ENCODE peak calls at places on chromosomes 3 and 15, in seven cellular contexts. One of them, this sample, is unnamed.

GRCh38 chr3:127628788-127629456 is at the start of gene PODXL2:
- DNase-seq in CD8-positive, alpha-beta T cell: peak; percentile 27
- DNase-seq in AG04449: no peak
- DNase-seq in stimulated activated CD4-positive, alpha-beta T cell treated with anti-CD3 and anti-CD28 coated beads, Interleukin-4, amount 100 ng/mL, for 1 hour: peak; percentile 51
- DNase-seq in activated naive CD4-positive, alpha-beta T cell treated with anti-CD3 and anti-CD28 coated beads, Interleukin-2, amount 10 ng/mL, durations not matched to agents 7 days and 5 days: peak; percentile 51
- DNase-seq in Daoy: peak; percentile 80
- DNase-seq in psoas muscle: peak; percentile 63
- DNase-seq in this sample: peak; percentile 32

GRCh38 chr15:98671060-98672008 is 23.0 kb downstream of the IGF1R start:
- DNase-seq in CD8-positive, alpha-beta T cell: no peak
- DNase-seq in Daoy: no peak
- DNase-seq in AG04449: no peak
- DNase-seq in activated naive CD4-positive, alpha-beta T cell treated with anti-CD3 and anti-CD28 coated beads, Interleukin-2, amount 10 ng/mL, durations not matched to agents 7 days and 5 days: no peak
- DNase-seq in stimulated activated CD4-positive, alpha-beta T cell treated with anti-CD3 and anti-CD28 coated beads, Interleukin-4, amount 100 ng/mL, for 1 hour: no peak
- DNase-seq in psoas muscle: no peak
- DNase-seq in this sample: no peak

GRCh38 chr3:184639351-184639750 is 72.5 kb downstream of the MAGEF1 start:
- DNase-seq in Daoy: no peak
- DNase-seq in CD8-positive, alpha-beta T cell: no peak
- DNase-seq in stimulated activated CD4-positive, alpha-beta T cell treated with anti-CD3 and anti-CD28 coated beads, Interleukin-4, amount 100 ng/mL, for 1 hour: no peak
- DNase-seq in AG04449: no peak
- DNase-seq in psoas muscle: no peak
- DNase-seq in activated naive CD4-positive, alpha-beta T cell treated with anti-CD3 and anti-CD28 coated beads, Interleukin-2, amount 10 ng/mL, durations not matched to agents 7 days and 5 days: no peak
- DNase-seq in this sample: no peak

GRCh38 chr3:114856867-114857266 is 290.2 kb downstream of the ZBTB20 start:
- DNase-seq in Daoy: no peak
- DNase-seq in activated naive CD4-positive, alpha-beta T cell treated with anti-CD3 and anti-CD28 coated beads, Interleukin-2, amount 10 ng/mL, durations not matched to agents 7 days and 5 days: no peak
- DNase-seq in CD8-positive, alpha-beta T cell: no peak
- DNase-seq in psoas muscle: no peak
- DNase-seq in stimulated activated CD4-positive, alpha-beta T cell treated with anti-CD3 and anti-CD28 coated beads, Interleukin-4, amount 100 ng/mL, for 1 hour: no peak
- DNase-seq in AG04449: no peak
- DNase-seq in this sample: no peak

GRCh38 chr3:46936733-46937250 is 39.8 kb downstream of the CCDC12 start:
- DNase-seq in activated naive CD4-positive, alpha-beta T cell treated with anti-CD3 and anti-CD28 coated beads, Interleukin-2, amount 10 ng/mL, durations not matched to agents 7 days and 5 days: no peak
- DNase-seq in psoas muscle: no peak
- DNase-seq in AG04449: no peak
- DNase-seq in Daoy: no peak
- DNase-seq in CD8-positive, alpha-beta T cell: no peak
- DNase-seq in stimulated activated CD4-positive, alpha-beta T cell treated with anti-CD3 and anti-CD28 coated beads, Interleukin-4, amount 100 ng/mL, for 1 hour: no peak
- DNase-seq in this sample: no peak

GRCh38 chr3:71099997-71100719 is 483.4 kb downstream of the FOXP1 start:
- DNase-seq in AG04449: no peak
- DNase-seq in activated naive CD4-positive, alpha-beta T cell treated with anti-CD3 and anti-CD28 coated beads, Interleukin-2, amount 10 ng/mL, durations not matched to agents 7 days and 5 days: no peak
- DNase-seq in stimulated activated CD4-positive, alpha-beta T cell treated with anti-CD3 and anti-CD28 coated beads, Interleukin-4, amount 100 ng/mL, for 1 hour: no peak
- DNase-seq in psoas muscle: no peak
- DNase-seq in Daoy: no peak
- DNase-seq in CD8-positive, alpha-beta T cell: no peak
- DNase-seq in this sample: no peak

GRCh38 chr15:81293728-81294500 is 30.0 kb downstream of the STARD5 start:
- DNase-seq in activated naive CD4-positive, alpha-beta T cell treated with anti-CD3 and anti-CD28 coated beads, Interleukin-2, amount 10 ng/mL, durations not matched to agents 7 days and 5 days: peak; percentile 88
- DNase-seq in CD8-positive, alpha-beta T cell: peak; percentile 70
- DNase-seq in psoas muscle: no peak
- DNase-seq in Daoy: no peak
- DNase-seq in AG04449: no peak
- DNase-seq in stimulated activated CD4-positive, alpha-beta T cell treated with anti-CD3 and anti-CD28 coated beads, Interleukin-4, amount 100 ng/mL, for 1 hour: peak; percentile 77
- DNase-seq in this sample: peak; percentile 66

GRCh38 chr15:84099181-84099580 is 136.4 kb upstream of the GOLGA6L4 start:
- DNase-seq in activated naive CD4-positive, alpha-beta T cell treated with anti-CD3 and anti-CD28 coated beads, Interleukin-2, amount 10 ng/mL, durations not matched to agents 7 days and 5 days: no peak
- DNase-seq in Daoy: peak; percentile 19
- DNase-seq in CD8-positive, alpha-beta T cell: no peak
- DNase-seq in AG04449: no peak
- DNase-seq in stimulated activated CD4-positive, alpha-beta T cell treated with anti-CD3 and anti-CD28 coated beads, Interleukin-4, amount 100 ng/mL, for 1 hour: no peak
- DNase-seq in psoas muscle: peak; percentile 18
- DNase-seq in this sample: no peak

This sample was measured in CD4-positive, CD25-positive, alpha-beta regulatory T cell.